ENCODE peak calls at places on chromosomes 4 and X, in ten cellular contexts. T is CD8-positive, alpha-beta T cell; N is mammary epithelial cell; W is Peyer's patch; G is GM23248; F is right lobe of liver; A is DND-41; J is neuronal stem cell; X is spleen; U is adipocyte. P is an unnamed sample.

GRCh38 chr4:26621366-26621765 is 37.5 kb downstream of the TBC1D19 start:
- DNase-seq in X (no peak), J (no peak), W (no peak), A (no peak), N (no peak), T (no peak), F (no peak), G (no peak), U (no peak), P (no peak)

GRCh38 chr4:148452970-148453369 is 10.8 kb upstream of the NR3C2 start:
- DNase-seq in X (no peak), G (no peak), A (no peak), U (no peak), N (no peak), T (no peak), F (no peak), W (no peak), J (no peak), P (no peak)

GRCh38 chrX:119512145-119512800 is 44.0 kb downstream of the SLC25A5 start:
- DNase-seq in G (peak; percentile 76), W (peak; percentile 76), F (peak; percentile 70), T (no peak), N (peak; percentile 60), U (peak; percentile 76), A (peak; percentile 12), X (no peak), J (peak; percentile 27), P (no peak)

GRCh38 chr4:146340798-146341197 is 126.5 kb downstream of the REELD1 start:
- DNase-seq in F (no peak), N (no peak), A (no peak), G (peak; percentile 77), J (no peak), U (peak; percentile 70), T (no peak), W (no peak), X (no peak), P (no peak)

GRCh38 chrX:146907391-146908240 is 93.1 kb upstream of the CXorf51A start:
- DNase-seq in J (no peak), X (no peak), F (no peak), T (no peak), U (peak; percentile 8), N (no peak), A (peak; percentile 3), G (peak; percentile 0), W (no peak), P (no peak)

GRCh38 chr4:116531870-116532269 is 553.5 kb downstream of the TRAM1L1 start:
- DNase-seq in G (no peak), W (no peak), X (no peak), U (no peak), T (no peak), A (peak; percentile 53), F (no peak), J (no peak), N (no peak), P (no peak)

GRCh38 chrX:131830400-131831184 is 192.5 kb upstream of the STK26 start:
- DNase-seq in A (no peak), W (peak; percentile 75), F (no peak), X (peak; percentile 80), T (no peak), J (peak; percentile 81), U (peak; percentile 92), N (peak; percentile 40), G (peak; percentile 42), P (no peak)

GRCh38 chr4:184514121-184514988 is 40.0 kb upstream of the IRF2 start:
- DNase-seq in U (peak; percentile 85), F (no peak), A (no peak), N (peak; percentile 84), W (peak; percentile 73), X (peak; percentile 83), J (no peak), T (no peak), G (peak; percentile 98), P (no peak)

GRCh38 chr4:31620476-31620875 is 900.3 kb downstream of the PCDH7 start:
- DNase-seq in W (no peak), T (no peak), J (no peak), X (no peak), U (peak; percentile 83), F (no peak), A (no peak), G (no peak), N (no peak), P (no peak)

GRCh38 chr4:137678796-137679195 is 146.5 kb upstream of the PCDH18 start:
- DNase-seq in F (no peak), T (no peak), X (no peak), N (no peak), A (no peak), W (no peak), G (peak; percentile 64), J (no peak), U (no peak), P (no peak)

GRCh38 chrX:42714981-42715688 is 62.8 kb downstream of the PPP1R2C start:
- DNase-seq in J (peak; percentile 0), X (no peak), T (peak; percentile 5), W (peak; percentile 84), N (peak; percentile 38), U (peak; percentile 29), A (peak; percentile 9), F (peak; percentile 62), G (no peak), P (no peak)

GRCh38 chr4:52371861-52372260 is 287.2 kb downstream of the USP46 start:
- DNase-seq in J (no peak), W (no peak), U (peak; percentile 11), F (no peak), A (no peak), X (no peak), G (no peak), N (no peak), T (no peak), P (no peak)

GRCh38 chrX:20531667-20532066 is 265.0 kb upstream of the RPS6KA3 start:
- DNase-seq in X (no peak), T (no peak), J (no peak), A (no peak), F (no peak), W (no peak), U (no peak), N (no peak), G (peak; percentile 50), P (no peak)

GRCh38 chr4:185657191-185657590 is 121.9 kb upstream of the PDLIM3 start:
- DNase-seq in G (no peak), T (no peak), F (no peak), U (no peak), X (no peak), J (peak; percentile 11), A (no peak), N (no peak), W (no peak), P (no peak)

GRCh38 chr4:185657699-185658098 is 122.4 kb upstream of the PDLIM3 start:
- DNase-seq in T (no peak), U (no peak), G (no peak), X (no peak), A (no peak), N (no peak), W (no peak), F (no peak), J (no peak), P (no peak)

GRCh38 chr4:185654311-185654710 is 119.0 kb upstream of the PDLIM3 start:
- DNase-seq in N (no peak), G (no peak), U (no peak), F (no peak), W (no peak), A (no peak), T (no peak), X (no peak), J (no peak), P (no peak)

GRCh38 chr4:185654965-185655554 is 119.8 kb upstream of the PDLIM3 start:
- DNase-seq in J (no peak), A (no peak), W (no peak), X (no peak), N (no peak), F (no peak), T (no peak), U (no peak), G (no peak), P (no peak)

DNA sequence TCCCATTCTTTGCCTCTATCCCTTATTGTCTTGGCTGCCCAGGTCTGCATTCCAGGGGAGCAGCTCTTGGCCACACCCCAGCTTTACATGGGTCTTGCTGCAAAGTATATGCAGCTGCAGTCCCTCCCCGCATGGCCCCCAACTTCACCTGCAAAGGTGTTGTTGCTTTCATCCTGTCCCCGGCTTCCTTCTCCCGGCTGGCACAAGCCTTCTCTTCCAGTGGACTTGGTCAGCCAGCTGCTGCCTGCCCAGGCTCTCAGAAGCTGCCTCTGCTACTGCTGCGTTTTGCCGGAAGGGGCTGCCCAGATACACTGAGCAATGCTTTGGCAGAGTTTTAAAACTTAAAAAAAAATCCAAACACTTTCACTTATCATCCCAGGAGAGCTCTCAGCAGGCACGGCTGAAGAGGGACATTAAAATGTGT is 121.2 kb upstream of the PDLIM3 start:
- DNase-seq in F (no peak), X (no peak), U (peak; percentile 74), G (peak; percentile 59), J (peak; percentile 4), T (no peak), N (peak; percentile 46), A (no peak), W (no peak), P (no peak)
- H3K4me3 ChIP-seq in F (no peak overlapping the region), X (peak overlapping the region; percentile 39), U (peak overlapping the region; percentile 70), G (peak overlapping the region; percentile 39), J (no peak overlapping the region), T (no peak overlapping the region), N (peak overlapping the region; percentile 14), A (no peak overlapping the region), W (no peak overlapping the region), P (no peak overlapping the region)

GRCh38 chr4:139691-140090 is 15.4 kb downstream of the ZNF718 start:
- DNase-seq in W (no peak), F (no peak), G (no peak), J (no peak), T (no peak), U (no peak), A (no peak), N (no peak), X (no peak), P (no peak)
- H3K9me3 ChIP-seq in W (peaks cover 79% of the 10 kb centered on the region), F (peaks cover 17% of the 10 kb centered on the region), G (peaks cover 6% of the 10 kb centered on the region), J (peaks cover 39% of the 10 kb centered on the region), T (peaks cover 58% of the 10 kb centered on the region), U (peaks cover 99% of the 10 kb centered on the region), A (peaks cover 72% of the 10 kb centered on the region), N (peaks cover 38% of the 10 kb centered on the region), X (peaks cover 60% of the 10 kb centered on the region), P (peaks cover 54% of the 10 kb centered on the region)

GRCh38 chr4:106806158-106806797 is 229.8 kb downstream of the DKK2 start:
- DNase-seq in G (peak; percentile 28), N (peak; percentile 20), U (no peak), J (no peak), X (no peak), A (no peak), F (no peak), W (no peak), T (no peak), P (no peak)
- H3K4me3 ChIP-seq in G (no peak overlapping the region), N (no peak overlapping the region), U (no peak overlapping the region), J (no peak overlapping the region), X (no peak overlapping the region), A (no peak overlapping the region), F (no peak overlapping the region), W (no peak overlapping the region), T (no peak overlapping the region), P (no peak overlapping the region)

DNA sequence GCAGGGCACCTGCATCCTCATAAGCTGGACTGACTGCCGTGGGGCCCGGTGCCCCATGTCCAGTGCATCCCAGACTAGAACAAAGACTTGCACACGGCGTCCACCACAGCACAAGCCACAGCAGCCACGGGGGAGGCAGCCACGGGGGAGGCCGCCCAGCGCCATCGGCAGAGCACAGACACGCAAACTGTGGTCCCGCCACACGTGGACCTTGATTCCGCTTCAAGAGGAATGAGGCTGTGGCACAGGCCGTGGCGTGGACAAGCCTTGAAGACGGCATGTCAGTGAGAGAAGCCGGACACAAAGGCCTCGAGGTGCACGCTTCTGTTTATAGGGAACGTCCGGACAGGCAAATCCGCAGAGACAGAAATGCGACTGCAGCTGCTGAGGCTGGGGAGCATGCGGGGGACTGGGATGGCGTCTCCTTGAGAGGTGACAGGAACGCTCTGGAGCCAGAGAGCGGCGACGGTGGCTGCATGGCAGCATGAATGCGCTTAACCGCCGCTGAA is 10.1 kb upstream of the CPLX1 start:
- DNase-seq in N (no peak), A (no peak), X (peak; percentile 63), J (no peak), U (no peak), F (no peak), G (no peak), T (no peak), W (no peak), P (peak; percentile 45)
- H3K9me3 ChIP-seq in N (peaks cover 12% of the 10 kb centered on the region), A (peaks cover 16% of the 10 kb centered on the region), X (peaks cover 5% of the 10 kb centered on the region), J (peaks cover 14% of the 10 kb centered on the region), U (peaks cover 13% of the 10 kb centered on the region), F (no peaks in the 10 kb centered on the region), G (no peaks in the 10 kb centered on the region), T (peaks cover 8% of the 10 kb centered on the region), W (peaks cover 13% of the 10 kb centered on the region), P (peaks cover 5% of the 10 kb centered on the region)

P was measured in RWPE2.